ENCODE peak calls at places on chromosomes 2 and 18, in eight cellular contexts. U, S, P, E, V, J, M and K are unnamed samples. For H3K4me1, the result is how much of the 10 kb centered on the place peaks cover.

GRCh38 chr2:181374741-181375675 is 82.2 kb upstream of the ITGA4 start:
- DNase-seq in E (no peak), U (no peak), V (no peak), J (no peak), S (no peak), M (no peak), P (no peak), K (no peak)

GRCh38 chr2:160269365-160269764 is 69.3 kb upstream of the ITGB6 start:
- DNase-seq in J (no peak), E (no peak), P (peak), V (no peak), U (no peak), M (no peak), S (no peak), K (no peak)

GRCh38 chr2:102439065-102439695 is 16.2 kb downstream of the IL18RAP start:
- DNase-seq in J (peak), V (no peak), U (no peak), S (no peak), P (no peak), M (no peak), E (no peak), K (no peak)

GRCh38 chr18:54278615-54279014 is 9.3 kb downstream of the POLI start:
- DNase-seq in S (no peak), M (no peak), P (no peak), U (no peak), E (no peak), J (no peak), V (no peak), K (no peak)

GRCh38 chr2:96807127-96807471 is 9.0 kb upstream of the CNNM3 start:
- DNase-seq in S (no peak), M (no peak), E (no peak), U (no peak), V (no peak), P (no peak), J (no peak), K (no peak)

GRCh38 chr2:51813245-51813644 is 781.3 kb upstream of the NRXN1 start:
- DNase-seq in U (no peak), V (no peak), P (no peak), J (no peak), M (no peak), E (no peak), S (no peak), K (no peak)

GRCh38 chr2:76958749-76959148 is 563.4 kb downstream of the LRRTM4 start:
- DNase-seq in P (no peak), U (no peak), J (peak), V (peak), S (no peak), E (no peak), M (no peak), K (no peak)

GRCh38 chr2:54483426-54483825 is 27.3 kb downstream of the SPTBN1 start:
- DNase-seq in E (peak), U (no peak), M (no peak), P (no peak), V (no peak), S (no peak), J (no peak), K (no peak)

GRCh38 chr2:212423089-212423488 is 115.5 kb downstream of the ERBB4 start:
- DNase-seq in E (no peak), J (no peak), P (no peak), V (no peak), U (no peak), M (no peak), S (no peak), K (no peak)

GRCh38 chr2:134773372-134774073 is 54.7 kb upstream of the TMEM163 start:
- DNase-seq in V (no peak), P (no peak), J (no peak), S (no peak), E (no peak), M (no peak), U (no peak), K (no peak)

GRCh38 chr2:212711851-212712250 is 173.2 kb upstream of the ERBB4 start:
- DNase-seq in M (no peak), P (no peak), E (no peak), J (no peak), S (no peak), U (no peak), V (no peak), K (no peak)

GRCh38 chr2:202019689-202020450 is 13.8 kb upstream of the FZD7 start:
- DNase-seq in S (no peak), U (no peak), P (peak), J (no peak), M (no peak), V (no peak), E (no peak), K (no peak)

GRCh38 chr2:64947906-64948305 is 41.3 kb upstream of the SLC1A4 start:
- DNase-seq in E (no peak), V (no peak), J (no peak), P (no peak), U (no peak), M (no peak), S (no peak), K (no peak)

GRCh38 chr2:108447947-108448677 is 894 bp upstream of the GCC2 start:
- DNase-seq in M (no peak), J (no peak), S (no peak), V (no peak), E (peak), P (no peak), U (peak), K (no peak)

GRCh38 chr2:8437228-8437948 is 244.5 kb upstream of the ID2 start:
- DNase-seq in E (no peak), J (no peak), P (no peak), M (no peak), V (no peak), S (no peak), U (no peak), K (no peak)

GRCh38 chr2:217513256-217513655 is 489.5 kb downstream of the TNS1 start:
- DNase-seq in S (no peak), P (no peak), M (no peak), V (no peak), J (no peak), U (no peak), E (no peak), K (no peak)

GRCh38 chr2:223723954-223724411 is 113.4 kb downstream of the AP1S3 start:
- DNase-seq in U (no peak), S (no peak), E (no peak), V (peak), J (no peak), P (no peak), M (no peak), K (no peak)

GRCh38 chr2:182833084-182833483 is 33.4 kb downstream of the FRZB start:
- DNase-seq in J (no peak), U (no peak), M (no peak), P (no peak), V (no peak), S (no peak), E (no peak), K (no peak)

GRCh38 chr2:61536086-61536722 is 2.0 kb downstream of the XPO1 start:
- DNase-seq in U (no peak), P (peak), S (no peak), J (peak), E (no peak), M (no peak), V (no peak), K (peak)

GRCh38 chr2:165778653-165779451 is 15.2 kb downstream of the GALNT3 start:
- DNase-seq in U (no peak), M (no peak), S (no peak), E (no peak), V (peak), J (no peak), P (no peak), K (peak)

GRCh38 chr18:23141022-23141999 is 6.0 kb downstream of the CABLES1 start:
- DNase-seq in S (peak), J (peak), M (no peak), V (no peak), U (peak), E (no peak), P (no peak), K (no peak)

GRCh38 chr18:74171910-74172606 is 23.7 kb downstream of the TIMM21 start:
- DNase-seq in V (no peak), E (no peak), U (no peak), P (no peak), M (no peak), J (no peak), S (no peak), K (no peak)

GRCh38 chr18:55405655-55406373 is 182.2 kb downstream of the TCF4 start:
- DNase-seq in E (peak), J (peak), U (peak), M (no peak), S (peak), V (peak), P (peak), K (no peak)

GRCh38 chr2:84781942-84782716 is 98.8 kb downstream of the TRABD2A start:
- DNase-seq in V (no peak), U (peak), P (no peak), E (no peak), S (peak), M (no peak), J (peak), K (peak)

GRCh38 chr2:98643496-98644100 is 35.2 kb downstream of the UNC50 start:
- DNase-seq in M (no peak), V (no peak), S (no peak), J (no peak), E (no peak), U (no peak), P (no peak), K (peak)

GRCh38 chr2:221750317-221750716 is 178.2 kb upstream of the EPHA4 start:
- DNase-seq in V (no peak), S (no peak), P (no peak), E (no peak), J (peak), U (no peak), M (no peak), K (no peak)

GRCh38 chr2:16719409-16719808 is 53.8 kb upstream of the CYRIA start:
- DNase-seq in S (no peak), V (no peak), J (no peak), M (no peak), U (no peak), E (no peak), P (no peak), K (no peak)

GRCh38 chr2:71504611-71505010 is 51.2 kb downstream of the DYSF start:
- DNase-seq in U (no peak), P (no peak), S (no peak), V (no peak), E (no peak), M (no peak), J (no peak), K (no peak)

GRCh38 chr2:232488097-232488711 is 570 bp upstream of the ECEL1 start:
- DNase-seq in S (no peak), E (no peak), V (peak), P (no peak), J (no peak), U (no peak), M (no peak), K (no peak)

GRCh38 chr2:46254474-46254873 is 42.7 kb upstream of the EPAS1 start:
- DNase-seq in J (no peak), P (no peak), S (no peak), U (no peak), M (no peak), V (no peak), E (no peak), K (no peak)

GRCh38 chr2:238158018-238158806 is 558 bp upstream of the ERFE start:
- DNase-seq in J (no peak), M (no peak), V (no peak), P (peak), U (no peak), S (no peak), E (no peak), K (no peak)

GRCh38 chr2:150274108-150274507 is 213.4 kb downstream of the RND3 start:
- DNase-seq in E (no peak), V (no peak), M (no peak), J (no peak), U (no peak), S (no peak), P (no peak), K (no peak)

GRCh38 chr18:71442830-71443229 is 1101.3 kb downstream of the CBLN2 start:
- DNase-seq in J (no peak), U (no peak), P (no peak), S (no peak), M (no peak), V (no peak), E (no peak), K (no peak)

GRCh38 chr2:203786912-203787311 is 80.5 kb downstream of the CD28 start:
- DNase-seq in U (no peak), P (peak), J (no peak), S (no peak), E (no peak), V (no peak), M (no peak), K (peak)

GRCh38 chr2:207993141-207993763 is 32.1 kb downstream of the PLEKHM3 start:
- DNase-seq in J (no peak), E (no peak), U (no peak), V (no peak), P (no peak), M (no peak), S (no peak), K (peak)

GRCh38 chr18:50128506-50129271 is 66.3 kb downstream of the MYO5B start:
- DNase-seq in E (no peak), V (peak), J (peak), P (no peak), U (peak), S (peak), M (no peak), K (no peak)

GRCh38 chr2:12493031-12493513 is 223.7 kb upstream of the TRIB2 start:
- DNase-seq in M (no peak), S (no peak), V (no peak), U (no peak), J (peak), E (no peak), P (peak), K (no peak)

GRCh38 chr2:132645176-132645575 is 24.8 kb downstream of the LYPD1 start:
- DNase-seq in E (no peak), P (no peak), U (no peak), J (no peak), S (no peak), V (no peak), M (no peak), K (no peak)
- H3K4me1 ChIP-seq in E (under half), P (under half), U (under half), J (under half), S (under half), V (under half), M (under half), K (half or more)

DNA sequence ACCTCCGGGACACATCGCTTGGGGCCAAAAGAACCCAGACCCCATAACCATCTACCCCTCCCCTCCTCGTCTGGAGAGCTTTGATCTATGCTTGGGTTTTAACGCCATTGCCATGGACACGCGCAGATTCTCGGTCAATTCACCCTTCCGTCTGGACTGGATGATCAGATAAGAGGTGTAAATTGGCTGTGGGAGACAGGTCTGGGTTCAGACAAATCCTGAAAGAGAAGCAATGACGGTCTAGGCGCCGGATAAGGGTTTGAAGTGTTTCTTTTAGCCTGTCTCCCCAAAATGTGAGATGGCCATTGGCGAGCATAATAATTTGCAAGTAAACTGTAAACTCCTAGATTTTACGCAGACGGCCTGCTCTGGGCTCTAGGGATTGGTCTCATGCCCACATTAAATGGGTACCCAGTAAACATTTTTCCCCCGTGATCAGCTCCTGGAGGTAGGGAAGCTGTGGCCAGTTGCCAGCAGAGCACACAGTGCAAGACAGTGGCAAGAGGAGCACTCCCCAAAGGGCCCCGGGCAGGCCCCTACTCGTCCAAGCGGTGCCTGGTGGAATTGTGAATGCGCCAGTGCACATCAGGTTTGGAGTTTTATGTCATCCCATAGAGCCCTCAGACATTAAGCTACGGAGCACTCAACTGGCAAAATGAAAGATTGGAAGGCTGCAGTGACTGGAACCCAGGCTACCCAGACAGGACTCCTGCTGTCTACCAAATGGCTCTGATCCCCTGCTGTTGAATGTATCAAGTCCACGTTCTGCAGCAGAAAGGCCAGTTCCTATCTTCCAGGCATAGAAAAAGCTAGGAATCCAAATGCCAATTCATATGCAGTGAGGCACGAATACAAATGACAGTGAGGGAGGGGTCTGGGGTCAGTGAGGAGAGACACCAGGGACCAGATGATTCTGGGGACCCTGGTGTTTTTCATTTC is 5.0 kb downstream of the NRP2 start:
- DNase-seq in M (no peak), J (no peak), E (no peak), P (no peak), U (no peak), V (no peak), S (no peak), K (no peak)
- TF ChIP-seq CTCF in M (no peak), J (no peak), E (no peak), P (no peak), U (no peak), V (no peak), S (no peak), K (no peak)

GRCh38 chr2:73286134-73286533 is 1.9 kb upstream of the FBXO41 start:
- DNase-seq in U (no peak), E (no peak), P (no peak), J (no peak), V (no peak), S (no peak), M (no peak), K (no peak)

GRCh38 chr2:73282924-73283544 is 1.2 kb downstream of the FBXO41 start:
- DNase-seq in P (no peak), U (no peak), J (no peak), E (no peak), S (no peak), V (peak), M (no peak), K (peak)

GRCh38 chr2:73283545-73284295 is 558 bp downstream of the FBXO41 start:
- DNase-seq in S (no peak), J (no peak), E (no peak), U (no peak), V (peak), P (no peak), M (no peak), K (peak)

GRCh38 chr2:73284296-73285161 is at the start of gene FBXO41:
- DNase-seq in J (peak), S (peak), M (no peak), U (peak), V (peak), E (peak), P (no peak), K (peak)

GRCh38 chr2:73285162-73285739 is 973 bp upstream of the FBXO41 start:
- DNase-seq in J (no peak), U (peak), P (no peak), M (no peak), S (no peak), V (no peak), E (no peak), K (peak)
- H3K4me3 ChIP-seq in J (no peak), U (no peak), P (peak), M (peak), S (peak), V (peak), E (peak), K (peak)

DNA sequence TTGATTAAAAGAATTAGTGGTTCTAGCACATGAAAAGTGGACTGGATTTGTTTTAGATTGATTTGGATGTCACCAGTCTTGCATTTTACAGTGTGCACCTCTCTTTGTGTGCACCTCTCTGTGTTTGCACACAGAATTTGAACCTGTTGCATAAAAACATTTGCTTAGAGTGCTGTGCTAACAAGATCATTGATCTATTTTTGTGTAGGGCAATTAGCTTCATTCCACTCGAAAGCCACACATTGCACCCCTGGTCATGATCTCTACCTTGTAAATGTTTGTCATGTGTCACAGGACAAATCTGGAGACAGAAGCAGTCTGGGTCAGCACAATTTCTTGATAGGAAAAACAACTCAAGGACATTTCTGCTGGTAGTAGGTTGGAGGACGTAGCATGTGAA is 258.7 kb upstream of the LINC00305 start:
- DNase-seq in U (no peak), S (no peak), E (no peak), M (no peak), J (no peak), V (no peak), P (no peak), K (no peak)
- H3K4me1 ChIP-seq in U (under half), S (under half), E (under half), M (under half), J (under half), V (under half), P (under half), K (under half)

GRCh38 chr2:113034016-113034415 is 18.7 kb downstream of the IL36B start:
- DNase-seq in P (no peak), S (no peak), V (no peak), E (no peak), J (no peak), U (no peak), M (no peak), K (no peak)

GRCh38 chr2:113036763-113037162 is 15.9 kb downstream of the IL36B start:
- DNase-seq in M (no peak), P (no peak), U (no peak), V (no peak), J (no peak), S (no peak), E (no peak), K (no peak)

GRCh38 chr2:113039158-113039557 is 13.5 kb downstream of the IL36B start:
- DNase-seq in E (no peak), J (no peak), M (no peak), V (no peak), U (no peak), P (no peak), S (peak), K (no peak)

GRCh38 chr2:113041871-113042270 is 10.8 kb downstream of the IL36B start:
- DNase-seq in M (no peak), E (no peak), P (no peak), V (no peak), U (no peak), S (no peak), J (peak), K (peak)

GRCh38 chr2:113039675-113040074 is 13.0 kb downstream of the IL36B start:
- DNase-seq in E (no peak), S (no peak), V (no peak), U (no peak), M (no peak), J (no peak), P (no peak), K (no peak)
- TF ChIP-seq CTCF in E (no peak), S (no peak), V (no peak), U (no peak), M (no peak), J (no peak), P (no peak), K (no peak)